ENCODE peak calls at places on chromosomes 5 and 9, in seven cellular contexts. T is kidney epithelial cell, M is progenitor cell of endocrine pancreas, X is neural progenitor cell, A is lower leg skin, W is breast epithelium, J is upper lobe of right lung. H is an unnamed sample.

GRCh38 chr9:2289234-2289755 is 274.1 kb downstream of the SMARCA2 start:
- DNase-seq in T (no peak), M (no peak), X (no peak), A (no peak), W (no peak), J (no peak), H (no peak)

GRCh38 chr9:84941812-84942211 is 272.3 kb downstream of the NTRK2 start:
- DNase-seq in T (no peak), M (no peak), X (no peak), A (no peak), W (no peak), J (no peak), H (no peak)

GRCh38 chr9:71765693-71766092 is 2.6 kb downstream of the CEMIP2 start:
- DNase-seq in T (no peak), M (no peak), X (no peak), A (no peak), W (no peak), J (no peak), H (no peak)

GRCh38 chr5:179294131-179294780 is 51.0 kb downstream of the ADAMTS2 start:
- DNase-seq in T (no peak), M (no peak), X (no peak), A (no peak), W (no peak), J (peak; percentile 56), H (no peak)

GRCh38 chr5:177496111-177497010 is 1.0 kb downstream of the PDLIM7 start:
- DNase-seq in T (peak; percentile 65), M (peak; percentile 72), X (peak; percentile 97), A (no peak), W (no peak), J (peak; percentile 76), H (peak; percentile 77)

GRCh38 chr5:82644768-82645167 is 366.6 kb upstream of the RPS23 start:
- DNase-seq in T (no peak), M (no peak), X (no peak), A (no peak), W (no peak), J (no peak), H (no peak)

GRCh38 chr5:55667938-55668337 is 44.2 kb downstream of the SLC38A9 start:
- DNase-seq in T (no peak), M (no peak), X (no peak), A (no peak), W (no peak), J (no peak), H (no peak)

GRCh38 chr9:113309204-113309813 is 6.1 kb upstream of the RNF183 start:
- DNase-seq in T (no peak), M (no peak), X (peak; percentile 47), A (no peak), W (no peak), J (no peak), H (no peak)

GRCh38 chr9:127448112-127448805 is 2.9 kb downstream of the RPL12 start:
- DNase-seq in T (no peak), M (no peak), X (no peak), A (no peak), W (no peak), J (no peak), H (no peak)

GRCh38 chr9:94623253-94623652 is 16.1 kb downstream of the FBP1 start:
- DNase-seq in T (no peak), M (peak; percentile 26), X (peak; percentile 70), A (no peak), W (peak; percentile 62), J (peak; percentile 73), H (no peak)

GRCh38 chr5:171310816-171311697 is 2.0 kb downstream of the TLX3 start:
- DNase-seq in T (no peak), M (no peak), X (peak; percentile 87), A (no peak), W (no peak), J (peak; percentile 61), H (no peak)

GRCh38 chr9:70079364-70080103 is 35.9 kb downstream of the MAMDC2 start:
- DNase-seq in T (no peak), M (no peak), X (no peak), A (no peak), W (no peak), J (no peak), H (no peak)

GRCh38 chr5:140220032-140220697 is 45.2 kb downstream of the CYSTM1 start:
- DNase-seq in T (peak; percentile 66), M (no peak), X (peak; percentile 46), A (no peak), W (no peak), J (no peak), H (no peak)

GRCh38 chr5:122076669-122077450 is 1.2 kb downstream of the LOX start:
- DNase-seq in T (no peak), M (peak; percentile 69), X (peak; percentile 82), A (peak; percentile 82), W (peak; percentile 82), J (peak; percentile 86), H (peak; percentile 42)

GRCh38 chr9:91884746-91885687 is 65.0 kb downstream of the ROR2 start:
- DNase-seq in T (no peak), M (no peak), X (peak; percentile 89), A (no peak), W (no peak), J (no peak), H (no peak)

GRCh38 chr5:109655841-109656240 is 33.9 kb upstream of the MAN2A1 start:
- DNase-seq in T (no peak), M (no peak), X (no peak), A (no peak), W (no peak), J (no peak), H (no peak)

GRCh38 chr5:109141499-109142200 is 268.1 kb downstream of the PJA2 start:
- DNase-seq in T (no peak), M (no peak), X (no peak), A (no peak), W (no peak), J (no peak), H (no peak)

GRCh38 chr5:34700078-34700452 is 43.9 kb downstream of the RAI14 start:
- DNase-seq in T (no peak), M (no peak), X (no peak), A (no peak), W (no peak), J (no peak), H (no peak)

GRCh38 chr9:115050002-115050490 is 67.9 kb downstream of the TNC start:
- DNase-seq in T (no peak), M (no peak), X (peak; percentile 81), A (no peak), W (no peak), J (no peak), H (no peak)

GRCh38 chr5:159915913-159916840 is at the start of gene ADRA1B:
- DNase-seq in T (no peak), M (peak; percentile 72), X (peak; percentile 92), A (no peak), W (peak; percentile 63), J (peak; percentile 87), H (peak; percentile 59)

GRCh38 chr5:73460133-73460532 is 11.6 kb upstream of the FOXD1 start:
- DNase-seq in T (no peak), M (no peak), X (no peak), A (no peak), W (no peak), J (no peak), H (no peak)

GRCh38 chr5:151042453-151043093 is 22.2 kb downstream of the GPX3 start:
- DNase-seq in T (no peak), M (no peak), X (no peak), A (no peak), W (no peak), J (no peak), H (no peak)

GRCh38 chr9:134526798-134527492 is 114.7 kb upstream of the COL5A1 start:
- DNase-seq in T (no peak), M (no peak), X (no peak), A (no peak), W (peak; percentile 39), J (peak; percentile 55), H (no peak)

GRCh38 chr9:134522502-134522848 is 119.1 kb upstream of the COL5A1 start:
- DNase-seq in T (no peak), M (no peak), X (no peak), A (no peak), W (no peak), J (peak; percentile 37), H (no peak)

GRCh38 chr9:134525070-134525815 is 116.4 kb upstream of the COL5A1 start:
- DNase-seq in T (no peak), M (no peak), X (no peak), A (no peak), W (peak; percentile 43), J (peak; percentile 50), H (no peak)

GRCh38 chr9:134522976-134523375 is 118.6 kb upstream of the COL5A1 start:
- DNase-seq in T (no peak), M (no peak), X (no peak), A (no peak), W (peak; percentile 43), J (peak; percentile 16), H (no peak)

GRCh38 chr9:134525841-134526797 is 115.5 kb upstream of the COL5A1 start:
- DNase-seq in T (no peak), M (no peak), X (no peak), A (no peak), W (peak; percentile 45), J (peak; percentile 64), H (no peak)
- TF ChIP-seq CTCF in T (no peak), M (no peak), X (no peak), A (no peak), W (no peak), J (no peak), H (no peak)

GRCh38 chr9:131872006-131872405 is 132.1 kb upstream of the RAPGEF1 start:
- DNase-seq in T (no peak), M (no peak), X (peak; percentile 25), A (no peak), W (no peak), J (peak; percentile 57), H (no peak)
- TF ChIP-seq CTCF in T (peak; percentile 21), M (peak; percentile 47), X (peak; percentile 42), A (no peak), W (no peak), J (no peak), H (peak; percentile 26)

GRCh38 chr5:7518947-7519560 is 123.1 kb downstream of the ADCY2 start:
- DNase-seq in T (no peak), M (no peak), X (peak; percentile 55), A (no peak), W (no peak), J (no peak), H (no peak)
- TF ChIP-seq CTCF in T (no peak), M (peak; percentile 44), X (peak; percentile 53), A (no peak), W (no peak), J (no peak), H (no peak)

DNA sequence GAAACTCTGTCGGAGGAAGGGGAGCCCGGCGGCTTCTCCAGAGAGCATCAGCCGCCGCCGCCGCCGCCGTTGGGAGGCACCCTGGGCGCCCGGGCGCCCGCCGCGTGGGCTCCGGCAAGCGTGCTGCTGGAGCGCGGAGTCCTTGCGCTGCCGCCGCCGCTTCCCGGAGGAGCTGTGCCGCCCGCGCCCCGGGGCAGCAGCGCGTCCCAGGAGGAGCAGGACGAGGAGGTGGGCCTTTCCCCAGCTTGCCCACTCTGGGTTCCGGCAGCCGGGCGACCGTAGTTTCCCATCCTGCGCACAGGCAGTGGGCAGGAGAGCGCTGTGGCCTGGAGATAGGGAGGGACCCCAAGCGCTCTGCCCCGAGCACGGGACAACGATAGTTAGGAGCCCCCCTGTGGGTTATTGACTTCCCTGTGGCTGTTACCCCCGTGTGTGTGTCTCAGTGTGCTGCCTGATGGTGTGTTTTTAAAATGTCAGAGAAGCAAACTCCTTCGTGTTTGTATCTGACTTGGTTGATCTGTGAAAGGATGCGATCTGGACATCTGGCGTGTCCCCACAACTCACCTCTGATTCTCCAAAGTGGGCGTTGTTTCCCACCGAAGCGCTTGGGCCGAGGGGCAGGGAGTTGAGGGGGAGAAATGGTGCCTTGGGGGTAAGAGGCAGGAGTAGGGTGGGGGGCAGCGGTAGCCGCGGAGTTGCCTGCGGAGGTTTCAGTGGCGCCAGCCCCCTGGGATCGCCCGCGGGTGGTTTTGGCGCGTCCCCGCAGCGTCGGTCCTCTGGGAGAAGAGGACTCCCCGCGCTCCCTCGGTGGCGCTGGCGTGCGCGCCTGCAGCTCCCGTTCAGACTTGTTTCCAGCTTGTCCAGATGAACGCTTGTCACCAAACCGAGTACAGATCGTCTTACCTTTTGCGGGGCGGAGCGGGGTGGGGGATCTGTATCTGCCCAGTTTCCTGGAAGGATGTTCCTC is 881 bp downstream of the MAST4 start:
- DNase-seq in T (no peak), M (peak; percentile 41), X (peak; percentile 72), A (no peak), W (no peak), J (peak; percentile 83), H (peak; percentile 64)
- TF ChIP-seq CTCF in T (no peak), M (no peak), X (peak; percentile 13), A (no peak), W (no peak), J (no peak), H (no peak)